ENCODE peak calls at places on chromosome 4, in six cellular contexts. L, E, W, O, Y and J are unnamed samples.

GRCh38 chr4:139764192-139764591 is 98.6 kb downstream of the MGST2 start:
- DNase-seq in L (no peak), E (peak; percentile 31), Y (no peak), W (no peak), O (no peak), J (no peak)

GRCh38 chr4:114807759-114808404 is 209.3 kb downstream of the UGT8 start:
- DNase-seq in E (peak; percentile 21), W (no peak), O (peak; percentile 14), Y (no peak), L (no peak), J (peak; percentile 22)

GRCh38 chr4:140641789-140642439 is 73.2 kb upstream of the UCP1 start:
- DNase-seq in E (no peak), Y (no peak), W (peak; percentile 76), L (no peak), O (no peak), J (no peak)

GRCh38 chr4:7956306-7957112 is 16.8 kb upstream of the AFAP1 start:
- DNase-seq in E (no peak), W (no peak), Y (no peak), O (no peak), L (no peak), J (no peak)

GRCh38 chr4:140533951-140534480 is 10.0 kb downstream of the ELMOD2 start:
- DNase-seq in L (no peak), E (no peak), W (no peak), Y (no peak), O (no peak), J (no peak)

GRCh38 chr4:150206981-150207380 is 128.7 kb downstream of the DCLK2 start:
- DNase-seq in O (no peak), Y (no peak), E (no peak), L (no peak), W (no peak), J (no peak)

GRCh38 chr4:77473509-77473908 is 132.1 kb upstream of the CXCL13 start:
- DNase-seq in L (no peak), E (no peak), Y (no peak), O (no peak), W (no peak), J (no peak)

GRCh38 chr4:153440475-153440874 is 25.7 kb upstream of the TMEM131L start:
- DNase-seq in E (no peak), W (no peak), L (no peak), Y (no peak), O (no peak), J (no peak)

GRCh38 chr4:47642985-47643745 is 158.1 kb downstream of the ATP10D start:
- DNase-seq in O (no peak), W (no peak), Y (no peak), L (no peak), E (no peak), J (no peak)

GRCh38 chr4:78937837-78938236 is 1.4 kb downstream of the PAQR3 start:
- DNase-seq in L (no peak), E (no peak), W (peak; percentile 3), O (no peak), Y (no peak), J (no peak)

GRCh38 chr4:85030156-85030555 is 63.7 kb upstream of the WDFY3 start:
- DNase-seq in Y (no peak), W (no peak), L (no peak), O (no peak), E (no peak), J (no peak)

GRCh38 chr4:113212613-113213012 is 163.2 kb downstream of the ANK2 start:
- DNase-seq in E (no peak), W (no peak), L (no peak), Y (no peak), O (no peak), J (no peak)